ENCODE peak calls at places on chromosomes 4 and X, in eight cellular contexts. One of them, this sample, is unnamed.

GRCh38 chrX:2183193-2183725 is 317.5 kb downstream of the DHRSX start:
- DNase-seq in sigmoid colon: no peak
- DNase-seq in cardiac fibroblast: no peak
- DNase-seq in T-helper 9 cell: no peak
- DNase-seq in aorta: no peak
- DNase-seq in T-helper 1 cell: no peak
- DNase-seq in GDM1: no peak
- DNase-seq in left ventricle myocardium inferior: no peak
- DNase-seq in this sample: no peak

GRCh38 chr4:65669008-65669971 is 999 bp downstream of the EPHA5 start:
- DNase-seq in T-helper 1 cell: no peak
- DNase-seq in cardiac fibroblast: peak
- DNase-seq in GDM1: no peak
- DNase-seq in T-helper 9 cell: no peak
- DNase-seq in sigmoid colon: peak
- DNase-seq in left ventricle myocardium inferior: no peak
- DNase-seq in aorta: peak
- DNase-seq in this sample: peak

GRCh38 chrX:10157545-10157944 is 770 bp downstream of the CLCN4 start:
- DNase-seq in sigmoid colon: no peak
- DNase-seq in left ventricle myocardium inferior: no peak
- DNase-seq in cardiac fibroblast: peak
- DNase-seq in T-helper 1 cell: no peak
- DNase-seq in T-helper 9 cell: no peak
- DNase-seq in GDM1: no peak
- DNase-seq in aorta: no peak
- DNase-seq in this sample: peak

GRCh38 chrX:132474522-132474921 is 14.3 kb downstream of the MBNL3 start:
- DNase-seq in T-helper 9 cell: no peak
- DNase-seq in left ventricle myocardium inferior: no peak
- DNase-seq in T-helper 1 cell: no peak
- DNase-seq in aorta: no peak
- DNase-seq in sigmoid colon: no peak
- DNase-seq in GDM1: no peak
- DNase-seq in cardiac fibroblast: peak
- DNase-seq in this sample: no peak

GRCh38 chrX:39856472-39857121 is 241.2 kb downstream of the BCOR start:
- DNase-seq in aorta: no peak
- DNase-seq in left ventricle myocardium inferior: no peak
- DNase-seq in sigmoid colon: no peak
- DNase-seq in T-helper 1 cell: no peak
- DNase-seq in T-helper 9 cell: no peak
- DNase-seq in GDM1: no peak
- DNase-seq in cardiac fibroblast: peak
- DNase-seq in this sample: no peak

GRCh38 chrX:111035256-111035655 is 60.7 kb upstream of the PAK3 start:
- DNase-seq in T-helper 1 cell: no peak
- DNase-seq in GDM1: no peak
- DNase-seq in cardiac fibroblast: no peak
- DNase-seq in T-helper 9 cell: no peak
- DNase-seq in aorta: no peak
- DNase-seq in sigmoid colon: no peak
- DNase-seq in left ventricle myocardium inferior: no peak
- DNase-seq in this sample: no peak

GRCh38 chrX:110448459-110448858 is 89.8 kb downstream of the RTL9 start:
- DNase-seq in aorta: no peak
- DNase-seq in GDM1: no peak
- DNase-seq in T-helper 1 cell: no peak
- DNase-seq in cardiac fibroblast: no peak
- DNase-seq in left ventricle myocardium inferior: no peak
- DNase-seq in sigmoid colon: no peak
- DNase-seq in T-helper 9 cell: no peak
- DNase-seq in this sample: no peak

GRCh38 chr4:81136161-81136910 is 78.7 kb downstream of the PRKG2 start:
- DNase-seq in T-helper 9 cell: no peak
- DNase-seq in GDM1: no peak
- DNase-seq in sigmoid colon: peak
- DNase-seq in T-helper 1 cell: no peak
- DNase-seq in aorta: no peak
- DNase-seq in left ventricle myocardium inferior: no peak
- DNase-seq in cardiac fibroblast: peak
- DNase-seq in this sample: no peak

GRCh38 chrX:40108959-40109287 is 11.2 kb upstream of the BCOR start:
- DNase-seq in sigmoid colon: peak
- DNase-seq in aorta: peak
- DNase-seq in cardiac fibroblast: peak
- DNase-seq in GDM1: peak
- DNase-seq in left ventricle myocardium inferior: peak
- DNase-seq in T-helper 9 cell: peak
- DNase-seq in T-helper 1 cell: peak
- DNase-seq in this sample: peak

GRCh38 chr4:55730143-55730931 is 89.3 kb upstream of the EXOC1L start:
- DNase-seq in sigmoid colon: no peak
- DNase-seq in left ventricle myocardium inferior: no peak
- DNase-seq in aorta: no peak
- DNase-seq in T-helper 1 cell: no peak
- DNase-seq in GDM1: no peak
- DNase-seq in cardiac fibroblast: no peak
- DNase-seq in T-helper 9 cell: no peak
- DNase-seq in this sample: no peak

GRCh38 chr4:99968330-99968729 is 18.3 kb upstream of the H2AZ1 start:
- DNase-seq in cardiac fibroblast: no peak
- DNase-seq in sigmoid colon: no peak
- DNase-seq in GDM1: no peak
- DNase-seq in T-helper 1 cell: no peak
- DNase-seq in T-helper 9 cell: no peak
- DNase-seq in aorta: no peak
- DNase-seq in left ventricle myocardium inferior: no peak
- DNase-seq in this sample: no peak

GRCh38 chrX:10055430-10055829 is 88.3 kb downstream of the CLDN34 start:
- DNase-seq in left ventricle myocardium inferior: no peak
- DNase-seq in cardiac fibroblast: no peak
- DNase-seq in T-helper 9 cell: no peak
- DNase-seq in T-helper 1 cell: no peak
- DNase-seq in aorta: no peak
- DNase-seq in GDM1: no peak
- DNase-seq in sigmoid colon: no peak
- DNase-seq in this sample: no peak

GRCh38 chr4:88600129-88600849 is 8.0 kb downstream of the HERC3 start:
- DNase-seq in sigmoid colon: no peak
- DNase-seq in left ventricle myocardium inferior: no peak
- DNase-seq in T-helper 9 cell: no peak
- DNase-seq in T-helper 1 cell: no peak
- DNase-seq in cardiac fibroblast: peak
- DNase-seq in aorta: no peak
- DNase-seq in GDM1: no peak
- DNase-seq in this sample: no peak

GRCh38 chrX:152638443-152638904 is 779 bp downstream of the GABRQ start:
- DNase-seq in T-helper 9 cell: no peak
- DNase-seq in cardiac fibroblast: no peak
- DNase-seq in GDM1: no peak
- DNase-seq in T-helper 1 cell: no peak
- DNase-seq in aorta: no peak
- DNase-seq in sigmoid colon: no peak
- DNase-seq in left ventricle myocardium inferior: no peak
- DNase-seq in this sample: no peak

GRCh38 chr4:137393043-137393442 is 139.3 kb downstream of the PCDH18 start:
- DNase-seq in left ventricle myocardium inferior: peak
- DNase-seq in GDM1: no peak
- DNase-seq in sigmoid colon: no peak
- DNase-seq in T-helper 1 cell: no peak
- DNase-seq in cardiac fibroblast: peak
- DNase-seq in aorta: no peak
- DNase-seq in T-helper 9 cell: no peak
- DNase-seq in this sample: peak

GRCh38 chr4:147833254-147833653 is 101.4 kb downstream of the ARHGAP10 start:
- DNase-seq in left ventricle myocardium inferior: no peak
- DNase-seq in sigmoid colon: no peak
- DNase-seq in T-helper 9 cell: no peak
- DNase-seq in aorta: no peak
- DNase-seq in GDM1: no peak
- DNase-seq in T-helper 1 cell: no peak
- DNase-seq in cardiac fibroblast: no peak
- DNase-seq in this sample: no peak

GRCh38 chr4:125420499-125420898 is 105.7 kb downstream of the FAT4 start:
- DNase-seq in T-helper 1 cell: no peak
- DNase-seq in cardiac fibroblast: peak
- DNase-seq in aorta: no peak
- DNase-seq in T-helper 9 cell: no peak
- DNase-seq in sigmoid colon: no peak
- DNase-seq in GDM1: no peak
- DNase-seq in left ventricle myocardium inferior: no peak
- DNase-seq in this sample: no peak

GRCh38 chr4:186190456-186191265 is 706 bp upstream of the CYP4V2 start:
- DNase-seq in left ventricle myocardium inferior: no peak
- DNase-seq in aorta: peak
- DNase-seq in T-helper 1 cell: no peak
- DNase-seq in sigmoid colon: peak
- DNase-seq in cardiac fibroblast: peak
- DNase-seq in GDM1: no peak
- DNase-seq in T-helper 9 cell: peak
- DNase-seq in this sample: peak

GRCh38 chr4:12933760-12934221 is 550.3 kb downstream of the RAB28 start:
- DNase-seq in T-helper 1 cell: no peak
- DNase-seq in cardiac fibroblast: no peak
- DNase-seq in left ventricle myocardium inferior: no peak
- DNase-seq in GDM1: no peak
- DNase-seq in sigmoid colon: no peak
- DNase-seq in T-helper 9 cell: no peak
- DNase-seq in aorta: no peak
- DNase-seq in this sample: no peak

GRCh38 chrX:40854242-40854641 is 118.9 kb upstream of the MED14 start:
- DNase-seq in GDM1: no peak
- DNase-seq in T-helper 1 cell: no peak
- DNase-seq in cardiac fibroblast: no peak
- DNase-seq in sigmoid colon: no peak
- DNase-seq in aorta: no peak
- DNase-seq in T-helper 9 cell: no peak
- DNase-seq in left ventricle myocardium inferior: no peak
- DNase-seq in this sample: no peak

GRCh38 chr4:185196437-185196836 is 7.4 kb downstream of the CFAP97 start:
- DNase-seq in sigmoid colon: no peak
- DNase-seq in T-helper 9 cell: no peak
- DNase-seq in left ventricle myocardium inferior: no peak
- DNase-seq in T-helper 1 cell: no peak
- DNase-seq in aorta: no peak
- DNase-seq in cardiac fibroblast: no peak
- DNase-seq in GDM1: no peak
- DNase-seq in this sample: no peak

GRCh38 chr4:74969507-74970474 is 36.9 kb downstream of the PARM1 start:
- DNase-seq in GDM1: no peak
- DNase-seq in left ventricle myocardium inferior: peak
- DNase-seq in T-helper 1 cell: no peak
- DNase-seq in aorta: no peak
- DNase-seq in sigmoid colon: no peak
- DNase-seq in cardiac fibroblast: peak
- DNase-seq in T-helper 9 cell: no peak
- DNase-seq in this sample: peak

GRCh38 chr4:78754872-78755271 is 21.3 kb upstream of the BMP2K start:
- DNase-seq in aorta: no peak
- DNase-seq in left ventricle myocardium inferior: no peak
- DNase-seq in T-helper 1 cell: no peak
- DNase-seq in T-helper 9 cell: no peak
- DNase-seq in sigmoid colon: no peak
- DNase-seq in cardiac fibroblast: no peak
- DNase-seq in GDM1: no peak
- DNase-seq in this sample: no peak

GRCh38 chr4:88765729-88766128 is 68.1 kb upstream of the NAP1L5 start:
- DNase-seq in GDM1: no peak
- DNase-seq in aorta: peak
- DNase-seq in T-helper 1 cell: no peak
- DNase-seq in T-helper 9 cell: no peak
- DNase-seq in left ventricle myocardium inferior: peak
- DNase-seq in cardiac fibroblast: peak
- DNase-seq in sigmoid colon: no peak
- DNase-seq in this sample: no peak

GRCh38 chr4:26065833-26066232 is 151.8 kb downstream of the SMIM20 start:
- DNase-seq in GDM1: no peak
- DNase-seq in sigmoid colon: no peak
- DNase-seq in T-helper 9 cell: no peak
- DNase-seq in left ventricle myocardium inferior: no peak
- DNase-seq in aorta: no peak
- DNase-seq in T-helper 1 cell: no peak
- DNase-seq in cardiac fibroblast: no peak
- DNase-seq in this sample: no peak

GRCh38 chrX:114626323-114626722 is 42.4 kb downstream of the HTR2C start:
- DNase-seq in cardiac fibroblast: peak
- DNase-seq in left ventricle myocardium inferior: no peak
- DNase-seq in T-helper 9 cell: no peak
- DNase-seq in sigmoid colon: no peak
- DNase-seq in aorta: no peak
- DNase-seq in T-helper 1 cell: no peak
- DNase-seq in GDM1: no peak
- DNase-seq in this sample: peak

GRCh38 chrX:133258481-133258880 is 40.3 kb upstream of the TFDP3 start:
- DNase-seq in sigmoid colon: no peak
- DNase-seq in GDM1: no peak
- DNase-seq in cardiac fibroblast: no peak
- DNase-seq in left ventricle myocardium inferior: no peak
- DNase-seq in aorta: no peak
- DNase-seq in T-helper 9 cell: no peak
- DNase-seq in T-helper 1 cell: no peak
- DNase-seq in this sample: no peak